ENCODE peak calls at places on chromosomes 6 and 20, in four cellular contexts. One of them, this sample, is unnamed.

GRCh38 chr20:15895560-15896084 is 677.6 kb downstream of the KIF16B start:
- DNase-seq in mucosa of gallbladder: no peak
- DNase-seq in IMR-90: no peak
- DNase-seq in retina: no peak
- DNase-seq in this sample: no peak

GRCh38 chr6:106486236-106486635 is 125.7 kb downstream of the CRYBG1 start:
- DNase-seq in IMR-90: no peak
- DNase-seq in retina: no peak
- DNase-seq in mucosa of gallbladder: no peak
- DNase-seq in this sample: no peak

GRCh38 chr6:45533394-45533793 is 155.7 kb upstream of the SUPT3H start:
- DNase-seq in mucosa of gallbladder: no peak
- DNase-seq in retina: no peak
- DNase-seq in IMR-90: peak; percentile 31
- DNase-seq in this sample: no peak

GRCh38 chr6:17352302-17352701 is 41.1 kb upstream of the CAP2 start:
- DNase-seq in mucosa of gallbladder: no peak
- DNase-seq in retina: no peak
- DNase-seq in IMR-90: peak; percentile 38
- DNase-seq in this sample: no peak

GRCh38 chr6:12403201-12403826 is 113.2 kb downstream of the EDN1 start:
- DNase-seq in mucosa of gallbladder: no peak
- DNase-seq in IMR-90: peak; percentile 69
- DNase-seq in retina: no peak
- DNase-seq in this sample: no peak

GRCh38 chr6:44229376-44230033 is 6.1 kb downstream of the SLC29A1 start:
- DNase-seq in retina: no peak
- DNase-seq in IMR-90: no peak
- DNase-seq in mucosa of gallbladder: no peak
- DNase-seq in this sample: no peak

GRCh38 chr6:29809249-29809648 is 18.4 kb upstream of the HLA-G start:
- DNase-seq in retina: no peak
- DNase-seq in IMR-90: no peak
- DNase-seq in mucosa of gallbladder: no peak
- DNase-seq in this sample: no peak

GRCh38 chr6:89597988-89598387 is 40.6 kb downstream of the LYRM2 start:
- DNase-seq in mucosa of gallbladder: no peak
- DNase-seq in retina: peak; percentile 11
- DNase-seq in IMR-90: no peak
- DNase-seq in this sample: no peak

GRCh38 chr6:109303647-109304283 is 78.5 kb downstream of the CD164 start:
- DNase-seq in mucosa of gallbladder: no peak
- DNase-seq in retina: no peak
- DNase-seq in IMR-90: no peak
- DNase-seq in this sample: no peak

GRCh38 chr6:25280617-25280990 is 1.4 kb downstream of the CARMIL1 start:
- DNase-seq in retina: peak; percentile 54
- DNase-seq in IMR-90: no peak
- DNase-seq in mucosa of gallbladder: peak; percentile 46
- DNase-seq in this sample: no peak

GRCh38 chr20:10634683-10635411 is 39.0 kb downstream of the JAG1 start:
- DNase-seq in retina: no peak
- DNase-seq in mucosa of gallbladder: no peak
- DNase-seq in IMR-90: peak; percentile 92
- DNase-seq in this sample: no peak

GRCh38 chr20:42714298-42715141 is 475.2 kb downstream of the PTPRT start:
- DNase-seq in mucosa of gallbladder: peak; percentile 24
- DNase-seq in IMR-90: no peak
- DNase-seq in retina: no peak
- DNase-seq in this sample: no peak

GRCh38 chr6:43509142-43509983 is 783 bp downstream of the LRRC73 start:
- DNase-seq in retina: peak; percentile 64
- DNase-seq in IMR-90: no peak
- DNase-seq in mucosa of gallbladder: no peak
- DNase-seq in this sample: peak; percentile 61

GRCh38 chr6:121838842-121839241 is 403.4 kb downstream of the GJA1 start:
- DNase-seq in retina: no peak
- DNase-seq in IMR-90: peak; percentile 38
- DNase-seq in mucosa of gallbladder: peak; percentile 12
- DNase-seq in this sample: no peak

GRCh38 chr6:155313602-155314091 is 637 bp downstream of the TFB1M start:
- DNase-seq in retina: no peak
- DNase-seq in IMR-90: no peak
- DNase-seq in mucosa of gallbladder: no peak
- DNase-seq in this sample: no peak

GRCh38 chr6:33036512-33036911 is 27.1 kb upstream of the HLA-DOA start:
- DNase-seq in IMR-90: no peak
- DNase-seq in mucosa of gallbladder: no peak
- DNase-seq in retina: no peak
- DNase-seq in this sample: no peak

GRCh38 chr6:26322645-26323482 is 42.1 kb upstream of the BTN3A2 start:
- DNase-seq in IMR-90: peak; percentile 96
- DNase-seq in mucosa of gallbladder: peak; percentile 69
- DNase-seq in retina: no peak
- DNase-seq in this sample: no peak

GRCh38 chr20:33606114-33606771 is 55.9 kb upstream of the C20orf144 start:
- DNase-seq in mucosa of gallbladder: no peak
- DNase-seq in IMR-90: no peak
- DNase-seq in retina: no peak
- DNase-seq in this sample: no peak

GRCh38 chr20:5474646-5475550 is 158.1 kb upstream of the PROKR2 start:
- DNase-seq in retina: no peak
- DNase-seq in mucosa of gallbladder: no peak
- DNase-seq in IMR-90: no peak
- DNase-seq in this sample: no peak

GRCh38 chr20:63706852-63707557 is 771 bp downstream of the ARFRP1 start:
- DNase-seq in retina: no peak
- DNase-seq in IMR-90: peak; percentile 35
- DNase-seq in mucosa of gallbladder: no peak
- DNase-seq in this sample: peak; percentile 66

GRCh38 chr6:139587469-139587868 is 213.0 kb upstream of the CITED2 start:
- DNase-seq in IMR-90: peak; percentile 93
- DNase-seq in mucosa of gallbladder: no peak
- DNase-seq in retina: no peak
- DNase-seq in this sample: no peak

GRCh38 chr6:87274660-87275273 is 47.6 kb upstream of the SMIM8 start:
- DNase-seq in retina: no peak
- DNase-seq in mucosa of gallbladder: no peak
- DNase-seq in IMR-90: peak; percentile 82
- DNase-seq in this sample: no peak

GRCh38 chr20:13059398-13060136 is 50.8 kb downstream of the SPTLC3 start:
- DNase-seq in mucosa of gallbladder: no peak
- DNase-seq in IMR-90: no peak
- DNase-seq in retina: no peak
- DNase-seq in this sample: no peak

GRCh38 chr6:30207619-30208295 is 5.4 kb downstream of the TRIM26 start:
- DNase-seq in IMR-90: no peak
- DNase-seq in mucosa of gallbladder: no peak
- DNase-seq in retina: no peak
- DNase-seq in this sample: no peak

GRCh38 chr6:131825946-131826345 is 18.1 kb downstream of the ENPP1 start:
- DNase-seq in IMR-90: peak; percentile 20
- DNase-seq in retina: no peak
- DNase-seq in mucosa of gallbladder: no peak
- DNase-seq in this sample: no peak

GRCh38 chr20:47740225-47741184 is 44.8 kb downstream of the SULF2 start:
- DNase-seq in retina: no peak
- DNase-seq in mucosa of gallbladder: no peak
- DNase-seq in IMR-90: no peak
- DNase-seq in this sample: peak; percentile 43

GRCh38 chr6:118350881-118351430 is 197.1 kb upstream of the PLN start:
- DNase-seq in mucosa of gallbladder: no peak
- DNase-seq in IMR-90: peak; percentile 90
- DNase-seq in retina: no peak
- DNase-seq in this sample: no peak

GRCh38 chr20:34015401-34016335 is 22.0 kb downstream of the RALY start:
- DNase-seq in retina: no peak
- DNase-seq in mucosa of gallbladder: no peak
- DNase-seq in IMR-90: no peak
- DNase-seq in this sample: no peak